ENCODE peak calls at places on chromosomes 4 and X, in eight cellular contexts. L, Z, Y, H, P, J, D and G are unnamed samples.

GRCh38 chrX:39167791-39168190 is 366.5 kb downstream of the MID1IP1 start:
- DNase-seq in L (no peak), Z (no peak), Y (no peak), H (no peak), P (no peak), J (no peak), D (peak; percentile 83), G (no peak)

GRCh38 chr4:177367336-177367735 is 57.7 kb downstream of the NEIL3 start:
- DNase-seq in L (no peak), Z (no peak), Y (peak; percentile 71), H (peak; percentile 11), P (no peak), J (peak; percentile 9), D (no peak), G (peak; percentile 48)

GRCh38 chr4:61202100-61202637 is 2.0 kb downstream of the ADGRL3 start:
- DNase-seq in L (no peak), Z (no peak), Y (no peak), H (peak; percentile 39), P (no peak), J (no peak), D (no peak), G (no peak)

GRCh38 chr4:184851200-184851541 is 25.4 kb upstream of the ACSL1 start:
- DNase-seq in L (no peak), Z (no peak), Y (no peak), H (no peak), P (no peak), J (peak; percentile 21), D (peak; percentile 35), G (no peak)

GRCh38 chrX:13932416-13932815 is 97.3 kb downstream of the GEMIN8 start:
- DNase-seq in L (no peak), Z (no peak), Y (no peak), H (no peak), P (no peak), J (no peak), D (no peak), G (no peak)

GRCh38 chrX:52346462-52347165 is 22.2 kb upstream of the XAGE2 start:
- DNase-seq in L (no peak), Z (no peak), Y (no peak), H (no peak), P (no peak), J (peak; percentile 58), D (no peak), G (peak; percentile 23)

GRCh38 chr4:84782517-84782916 is 184.0 kb downstream of the WDFY3 start:
- DNase-seq in L (no peak), Z (no peak), Y (no peak), H (no peak), P (no peak), J (no peak), D (no peak), G (no peak)

GRCh38 chr4:185708348-185708747 is 103.6 kb downstream of the SORBS2 start:
- DNase-seq in L (no peak), Z (no peak), Y (peak; percentile 85), H (no peak), P (no peak), J (peak; percentile 91), D (no peak), G (peak; percentile 13)

GRCh38 chrX:30831082-30831481 is 58.0 kb downstream of the TAB3 start:
- DNase-seq in L (no peak), Z (no peak), Y (peak; percentile 11), H (no peak), P (no peak), J (no peak), D (peak; percentile 88), G (no peak)

GRCh38 chr4:21470531-21470930 is 478.0 kb downstream of the KCNIP4 start:
- DNase-seq in L (no peak), Z (no peak), Y (peak; percentile 58), H (no peak), P (peak; percentile 54), J (peak; percentile 80), D (no peak), G (peak; percentile 63)

GRCh38 chr4:102547973-102548372 is 46.8 kb downstream of the NFKB1 start:
- DNase-seq in L (no peak), Z (no peak), Y (no peak), H (no peak), P (no peak), J (no peak), D (no peak), G (no peak)

GRCh38 chrX:147950352-147950751 is 30.8 kb upstream of the FMR1NB start:
- DNase-seq in L (no peak), Z (no peak), Y (no peak), H (no peak), P (no peak), J (no peak), D (no peak), G (no peak)

GRCh38 chr4:151807220-151807619 is 46.4 kb upstream of the GATB start:
- DNase-seq in L (no peak), Z (peak; percentile 83), Y (no peak), H (no peak), P (peak; percentile 45), J (no peak), D (no peak), G (no peak)

GRCh38 chr4:11440481-11441181 is 11.9 kb upstream of the HS3ST1 start:
- DNase-seq in L (no peak), Z (no peak), Y (no peak), H (no peak), P (no peak), J (no peak), D (no peak), G (no peak)

GRCh38 chr4:172104534-172104933 is 291.3 kb downstream of the GALNTL6 start:
- DNase-seq in L (no peak), Z (no peak), Y (peak; percentile 54), H (no peak), P (no peak), J (peak; percentile 0), D (no peak), G (peak; percentile 19)

GRCh38 chr4:85970535-85970934 is 389.3 kb downstream of the MAPK10 start:
- DNase-seq in L (no peak), Z (no peak), Y (no peak), H (no peak), P (no peak), J (no peak), D (no peak), G (no peak)

GRCh38 chr4:165185448-165185847 is 21.9 kb upstream of the KLHL2 start:
- DNase-seq in L (no peak), Z (no peak), Y (no peak), H (no peak), P (no peak), J (no peak), D (no peak), G (no peak)

GRCh38 chr4:27381806-27382205 is 521.2 kb downstream of the STIM2 start:
- DNase-seq in L (no peak), Z (no peak), Y (peak; percentile 27), H (no peak), P (no peak), J (no peak), D (no peak), G (no peak)

GRCh38 chrX:4547218-4547836 is 833.9 kb upstream of the PRKX start:
- DNase-seq in L (no peak), Z (no peak), Y (peak; percentile 2), H (peak; percentile 43), P (peak; percentile 4), J (peak; percentile 49), D (peak; percentile 38), G (peak; percentile 1)

GRCh38 chr4:34181891-34182290 is 2062.4 kb downstream of the ARAP2 start:
- DNase-seq in L (no peak), Z (no peak), Y (peak; percentile 48), H (no peak), P (peak; percentile 78), J (peak; percentile 91), D (no peak), G (peak; percentile 52)

GRCh38 chr4:82898322-82899243 is 2.0 kb upstream of the THAP9 start:
- DNase-seq in L (no peak), Z (no peak), Y (peak; percentile 92), H (no peak), P (peak; percentile 70), J (peak; percentile 95), D (peak; percentile 44), G (peak; percentile 88)

GRCh38 chrX:17697191-17697590 is 40.1 kb upstream of the SCML1 start:
- DNase-seq in L (no peak), Z (no peak), Y (peak; percentile 10), H (no peak), P (no peak), J (peak; percentile 42), D (peak; percentile 6), G (peak; percentile 22)
- TF ChIP-seq CTCF in L (no peak), Z (no peak), Y (no peak), H (no peak), P (no peak), J (no peak), D (no peak), G (peak; percentile 20)

GRCh38 chr4:124710911-124711310 is 1.6 kb downstream of the ANKRD50 start:
- DNase-seq in L (no peak), Z (no peak), Y (no peak), H (no peak), P (peak; percentile 19), J (no peak), D (no peak), G (no peak)

GRCh38 chr4:124710253-124710849 is 2.2 kb downstream of the ANKRD50 start:
- DNase-seq in L (no peak), Z (no peak), Y (peak; percentile 32), H (no peak), P (no peak), J (no peak), D (no peak), G (no peak)

GRCh38 chr4:124713213-124713592 is 671 bp upstream of the ANKRD50 start:
- DNase-seq in L (peak; percentile 55), Z (peak; percentile 75), Y (peak; percentile 73), H (peak; percentile 73), P (peak; percentile 63), J (peak; percentile 81), D (peak; percentile 66), G (peak; percentile 50)

GRCh38 chr4:124712417-124713212 is at the start of gene ANKRD50:
- DNase-seq in L (peak; percentile 62), Z (peak; percentile 93), Y (peak; percentile 90), H (peak; percentile 93), P (peak; percentile 95), J (peak; percentile 92), D (peak; percentile 86), G (peak; percentile 86)

GRCh38 chr4:124711469-124712416 is 789 bp downstream of the ANKRD50 start:
- DNase-seq in L (peak; percentile 25), Z (peak; percentile 57), Y (peak; percentile 66), H (peak; percentile 69), P (peak; percentile 56), J (peak; percentile 79), D (peak; percentile 57), G (peak; percentile 73)
- TF ChIP-seq CTCF in L (no peak), Z (no peak), Y (peak; percentile 4), H (no peak), P (peak; percentile 9), J (peak; percentile 38), D (peak; percentile 27), G (peak; percentile 37)

GRCh38 chr4:92047209-92047877 is 256.4 kb upstream of the GRID2 start:
- DNase-seq in L (no peak), Z (no peak), Y (peak; percentile 46), H (no peak), P (no peak), J (no peak), D (no peak), G (no peak)
- TF ChIP-seq CTCF in L (no peak), Z (no peak), Y (no peak), H (no peak), P (no peak), J (no peak), D (no peak), G (no peak)

DNA sequence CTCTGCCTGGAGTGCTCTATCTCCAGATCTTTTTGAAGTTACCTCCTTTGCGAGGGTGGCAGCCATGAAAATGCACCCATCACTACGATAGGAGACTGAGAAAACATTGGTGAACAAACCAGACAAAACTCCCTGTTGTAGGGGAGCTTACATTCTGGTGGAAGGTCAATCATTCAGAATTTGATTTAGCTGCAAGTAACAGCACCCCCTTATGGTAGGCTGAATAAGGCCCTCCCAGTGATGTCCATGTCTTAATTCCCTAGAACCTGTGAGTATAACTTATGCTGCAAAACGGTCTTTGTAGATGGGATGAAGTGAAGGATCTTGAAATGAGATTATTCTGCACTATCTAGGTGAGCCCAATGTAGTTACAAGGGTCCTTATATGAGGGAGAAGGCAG is 5.6 kb upstream of the TEC start:
- DNase-seq in L (no peak), Z (no peak), Y (no peak), H (peak; percentile 20), P (no peak), J (peak; percentile 64), D (peak; percentile 74), G (peak; percentile 34)
- TF ChIP-seq CTCF in L (no peak), Z (peak; percentile 46), Y (peak; percentile 50), H (peak; percentile 42), P (peak; percentile 43), J (peak; percentile 91), D (peak; percentile 90), G (peak; percentile 74)